ENCODE peak calls at places on chromosomes 13 and 19, in nine cellular contexts. One of them, this sample, is unnamed.

GRCh38 chr13:31310781-31311180 is 111.0 kb downstream of the B3GLCT start:
- DNase-seq in stomach: no peak
- DNase-seq in body of pancreas: peak; percentile 12
- DNase-seq in IMR-90: peak; percentile 1
- DNase-seq in breast epithelium: no peak
- DNase-seq in K562: no peak
- DNase-seq in heart left ventricle: peak; percentile 64
- DNase-seq in lower leg skin: no peak
- DNase-seq in tibial nerve: no peak
- DNase-seq in this sample: no peak

GRCh38 chr19:27580906-27581305 is 1632.0 kb downstream of the UQCRFS1 start:
- DNase-seq in stomach: no peak
- DNase-seq in body of pancreas: no peak
- DNase-seq in IMR-90: no peak
- DNase-seq in breast epithelium: no peak
- DNase-seq in K562: no peak
- DNase-seq in heart left ventricle: no peak
- DNase-seq in lower leg skin: no peak
- DNase-seq in tibial nerve: no peak
- DNase-seq in this sample: no peak

GRCh38 chr13:114096031-114096485 is 36.4 kb downstream of the RASA3 start:
- DNase-seq in stomach: no peak
- DNase-seq in body of pancreas: no peak
- DNase-seq in IMR-90: no peak
- DNase-seq in breast epithelium: peak; percentile 42
- DNase-seq in K562: no peak
- DNase-seq in heart left ventricle: no peak
- DNase-seq in lower leg skin: peak; percentile 79
- DNase-seq in tibial nerve: no peak
- DNase-seq in this sample: no peak

GRCh38 chr19:42531313-42531712 is 3.0 kb upstream of the CEACAM1 start:
- DNase-seq in stomach: no peak
- DNase-seq in body of pancreas: no peak
- DNase-seq in IMR-90: no peak
- DNase-seq in breast epithelium: no peak
- DNase-seq in K562: no peak
- DNase-seq in heart left ventricle: no peak
- DNase-seq in lower leg skin: peak; percentile 49
- DNase-seq in tibial nerve: no peak
- DNase-seq in this sample: no peak

GRCh38 chr13:21336609-21337008 is 122.5 kb downstream of the ZDHHC20 start:
- DNase-seq in stomach: no peak
- DNase-seq in body of pancreas: no peak
- DNase-seq in IMR-90: no peak
- DNase-seq in breast epithelium: no peak
- DNase-seq in K562: no peak
- DNase-seq in heart left ventricle: no peak
- DNase-seq in lower leg skin: peak; percentile 13
- DNase-seq in tibial nerve: no peak
- DNase-seq in this sample: no peak

GRCh38 chr19:45952691-45953505 is 20.8 kb downstream of the NOVA2 start:
- DNase-seq in stomach: peak; percentile 35
- DNase-seq in body of pancreas: peak; percentile 58
- DNase-seq in IMR-90: peak; percentile 42
- DNase-seq in breast epithelium: no peak
- DNase-seq in K562: peak; percentile 89
- DNase-seq in heart left ventricle: peak; percentile 42
- DNase-seq in lower leg skin: no peak
- DNase-seq in tibial nerve: no peak
- DNase-seq in this sample: peak; percentile 83

GRCh38 chr19:13692096-13692495 is 72.2 kb upstream of the MRI1 start:
- DNase-seq in stomach: no peak
- DNase-seq in body of pancreas: no peak
- DNase-seq in IMR-90: peak; percentile 60
- DNase-seq in breast epithelium: no peak
- DNase-seq in K562: no peak
- DNase-seq in heart left ventricle: no peak
- DNase-seq in lower leg skin: no peak
- DNase-seq in tibial nerve: no peak
- DNase-seq in this sample: no peak

GRCh38 chr19:49954933-49955332 is 6.0 kb downstream of the SIGLEC11 start:
- DNase-seq in stomach: peak; percentile 59
- DNase-seq in body of pancreas: peak; percentile 90
- DNase-seq in IMR-90: peak; percentile 16
- DNase-seq in breast epithelium: peak; percentile 27
- DNase-seq in K562: no peak
- DNase-seq in heart left ventricle: no peak
- DNase-seq in lower leg skin: no peak
- DNase-seq in tibial nerve: no peak
- DNase-seq in this sample: no peak

GRCh38 chr13:42992585-42993122 is 613 bp upstream of the EPSTI1 start:
- DNase-seq in stomach: no peak
- DNase-seq in body of pancreas: no peak
- DNase-seq in IMR-90: no peak
- DNase-seq in breast epithelium: no peak
- DNase-seq in K562: no peak
- DNase-seq in heart left ventricle: no peak
- DNase-seq in lower leg skin: no peak
- DNase-seq in tibial nerve: no peak
- DNase-seq in this sample: no peak

GRCh38 chr13:43935878-43936277 is 56.2 kb downstream of the LACC1 start:
- DNase-seq in stomach: no peak
- DNase-seq in body of pancreas: no peak
- DNase-seq in IMR-90: no peak
- DNase-seq in breast epithelium: no peak
- DNase-seq in K562: no peak
- DNase-seq in heart left ventricle: no peak
- DNase-seq in lower leg skin: no peak
- DNase-seq in tibial nerve: no peak
- DNase-seq in this sample: no peak

GRCh38 chr19:14363203-14364097 is 17.8 kb upstream of the ADGRE5 start:
- DNase-seq in stomach: peak; percentile 50
- DNase-seq in body of pancreas: peak; percentile 54
- DNase-seq in IMR-90: peak; percentile 42
- DNase-seq in breast epithelium: no peak
- DNase-seq in K562: peak; percentile 89
- DNase-seq in heart left ventricle: peak; percentile 89
- DNase-seq in lower leg skin: peak; percentile 94
- DNase-seq in tibial nerve: no peak
- DNase-seq in this sample: peak; percentile 90

GRCh38 chr19:51339313-51339686 is 2.6 kb downstream of the VSIG10L start:
- DNase-seq in stomach: no peak
- DNase-seq in body of pancreas: no peak
- DNase-seq in IMR-90: no peak
- DNase-seq in breast epithelium: no peak
- DNase-seq in K562: peak; percentile 35
- DNase-seq in heart left ventricle: no peak
- DNase-seq in lower leg skin: no peak
- DNase-seq in tibial nerve: no peak
- DNase-seq in this sample: no peak

GRCh38 chr19:51342631-51343569 is 961 bp upstream of the VSIG10L start:
- DNase-seq in stomach: no peak
- DNase-seq in body of pancreas: no peak
- DNase-seq in IMR-90: no peak
- DNase-seq in breast epithelium: no peak
- DNase-seq in K562: no peak
- DNase-seq in heart left ventricle: no peak
- DNase-seq in lower leg skin: no peak
- DNase-seq in tibial nerve: no peak
- DNase-seq in this sample: no peak

GRCh38 chr19:51341066-51341465 is 873 bp downstream of the VSIG10L start:
- DNase-seq in stomach: no peak
- DNase-seq in body of pancreas: no peak
- DNase-seq in IMR-90: no peak
- DNase-seq in breast epithelium: no peak
- DNase-seq in K562: no peak
- DNase-seq in heart left ventricle: no peak
- DNase-seq in lower leg skin: no peak
- DNase-seq in tibial nerve: no peak
- DNase-seq in this sample: no peak

GRCh38 chr19:51339687-51340656 is 2.0 kb downstream of the VSIG10L start:
- DNase-seq in stomach: peak; percentile 99
- DNase-seq in body of pancreas: peak; percentile 98
- DNase-seq in IMR-90: peak; percentile 95
- DNase-seq in breast epithelium: peak; percentile 99
- DNase-seq in K562: peak; percentile 97
- DNase-seq in heart left ventricle: peak; percentile 97
- DNase-seq in lower leg skin: peak; percentile 100
- DNase-seq in tibial nerve: peak; percentile 98
- DNase-seq in this sample: peak; percentile 94

GRCh38 chr19:51341976-51342580 is at the start of gene VSIG10L:
- DNase-seq in stomach: no peak
- DNase-seq in body of pancreas: no peak
- DNase-seq in IMR-90: no peak
- DNase-seq in breast epithelium: no peak
- DNase-seq in K562: no peak
- DNase-seq in heart left ventricle: no peak
- DNase-seq in lower leg skin: no peak
- DNase-seq in tibial nerve: no peak
- DNase-seq in this sample: no peak
- TF ChIP-seq POLR2A in stomach: no peak
- TF ChIP-seq POLR2A in body of pancreas: no peak
- TF ChIP-seq POLR2A in IMR-90: no peak
- TF ChIP-seq POLR2A in breast epithelium: no peak
- TF ChIP-seq POLR2A in K562: no peak
- TF ChIP-seq POLR2A in heart left ventricle: no peak
- TF ChIP-seq POLR2A in lower leg skin: no peak
- TF ChIP-seq POLR2A in tibial nerve: no peak
- TF ChIP-seq POLR2A in this sample: no peak

DNA sequence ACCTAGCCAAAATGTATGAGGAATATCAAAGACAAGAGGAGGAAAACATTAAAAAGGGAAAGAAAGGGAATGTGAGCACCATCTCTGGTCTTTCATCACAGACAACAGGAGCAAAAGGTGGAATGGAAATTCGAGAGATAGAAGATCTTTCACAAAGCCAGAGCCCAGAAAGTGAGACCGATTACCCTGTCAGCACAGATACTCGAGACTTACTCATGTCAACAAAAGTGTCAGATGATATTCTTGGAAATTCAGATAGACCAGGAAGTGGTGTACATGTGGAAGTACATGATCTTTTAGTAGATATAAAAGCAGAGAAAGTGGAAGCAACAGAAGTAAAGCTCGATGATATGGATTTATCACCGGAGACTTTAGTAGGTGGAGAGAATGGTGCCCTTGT is 217.0 kb downstream of the NBEA start:
- DNase-seq in stomach: no peak
- DNase-seq in body of pancreas: no peak
- DNase-seq in IMR-90: no peak
- DNase-seq in breast epithelium: no peak
- DNase-seq in K562: no peak
- DNase-seq in heart left ventricle: no peak
- DNase-seq in lower leg skin: no peak
- DNase-seq in tibial nerve: no peak
- DNase-seq in this sample: no peak
- TF ChIP-seq POLR2A in stomach: no peak
- TF ChIP-seq POLR2A in body of pancreas: no peak
- TF ChIP-seq POLR2A in IMR-90: no peak
- TF ChIP-seq POLR2A in breast epithelium: no peak
- TF ChIP-seq POLR2A in K562: no peak
- TF ChIP-seq POLR2A in heart left ventricle: no peak
- TF ChIP-seq POLR2A in lower leg skin: no peak
- TF ChIP-seq POLR2A in tibial nerve: no peak
- TF ChIP-seq POLR2A in this sample: no peak

GRCh38 chr19:12496480-12496879 is 11.9 kb upstream of the ZNF709 start:
- DNase-seq in stomach: no peak
- DNase-seq in body of pancreas: no peak
- DNase-seq in IMR-90: no peak
- DNase-seq in breast epithelium: no peak
- DNase-seq in K562: no peak
- DNase-seq in heart left ventricle: no peak
- DNase-seq in lower leg skin: peak; percentile 43
- DNase-seq in tibial nerve: no peak
- DNase-seq in this sample: no peak

GRCh38 chr19:12497032-12497431 is 12.4 kb upstream of the ZNF709 start:
- DNase-seq in stomach: no peak
- DNase-seq in body of pancreas: no peak
- DNase-seq in IMR-90: no peak
- DNase-seq in breast epithelium: no peak
- DNase-seq in K562: no peak
- DNase-seq in heart left ventricle: no peak
- DNase-seq in lower leg skin: peak; percentile 54
- DNase-seq in tibial nerve: no peak
- DNase-seq in this sample: no peak

GRCh38 chr19:12494260-12494860 is 9.7 kb upstream of the ZNF709 start:
- DNase-seq in stomach: no peak
- DNase-seq in body of pancreas: no peak
- DNase-seq in IMR-90: no peak
- DNase-seq in breast epithelium: no peak
- DNase-seq in K562: no peak
- DNase-seq in heart left ventricle: no peak
- DNase-seq in lower leg skin: peak; percentile 15
- DNase-seq in tibial nerve: no peak
- DNase-seq in this sample: no peak

GRCh38 chr19:12495002-12495802 is 10.6 kb upstream of the ZNF709 start:
- DNase-seq in stomach: peak; percentile 97
- DNase-seq in body of pancreas: peak; percentile 98
- DNase-seq in IMR-90: peak; percentile 79
- DNase-seq in breast epithelium: peak; percentile 97
- DNase-seq in K562: peak; percentile 76
- DNase-seq in heart left ventricle: peak; percentile 94
- DNase-seq in lower leg skin: peak; percentile 99
- DNase-seq in tibial nerve: peak; percentile 91
- DNase-seq in this sample: peak; percentile 97
- TF ChIP-seq POLR2A in stomach: peak; percentile 20
- TF ChIP-seq POLR2A in body of pancreas: peak; percentile 95
- TF ChIP-seq POLR2A in IMR-90: peak; percentile 51
- TF ChIP-seq POLR2A in breast epithelium: peak; percentile 65
- TF ChIP-seq POLR2A in K562: peak; percentile 69
- TF ChIP-seq POLR2A in heart left ventricle: no peak
- TF ChIP-seq POLR2A in lower leg skin: no peak
- TF ChIP-seq POLR2A in tibial nerve: peak; percentile 58
- TF ChIP-seq POLR2A in this sample: peak; percentile 60

DNA sequence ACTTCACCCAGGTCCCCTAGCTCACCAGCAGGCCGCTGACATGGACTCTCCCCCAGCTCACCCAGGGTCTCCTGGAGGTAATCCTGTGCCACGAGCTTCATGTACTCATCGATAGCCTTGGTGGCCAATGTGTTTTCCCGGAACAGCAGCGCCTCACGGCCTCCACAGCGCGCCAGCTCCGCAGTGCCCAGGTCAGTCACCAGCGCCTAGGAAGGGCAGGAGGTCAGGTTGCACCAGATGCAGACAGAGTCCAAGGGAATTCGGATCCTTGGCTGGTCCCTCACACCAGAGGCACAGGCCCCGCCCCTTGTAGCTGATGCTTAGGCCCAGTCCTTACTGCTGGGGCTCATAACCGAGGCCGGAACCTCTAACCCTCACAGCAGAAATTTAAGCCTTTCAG is 6.7 kb upstream of the WIZ start:
- DNase-seq in stomach: no peak
- DNase-seq in body of pancreas: no peak
- DNase-seq in IMR-90: no peak
- DNase-seq in breast epithelium: no peak
- DNase-seq in K562: no peak
- DNase-seq in heart left ventricle: no peak
- DNase-seq in lower leg skin: no peak
- DNase-seq in tibial nerve: no peak
- DNase-seq in this sample: no peak
- TF ChIP-seq POLR2A in stomach: no peak
- TF ChIP-seq POLR2A in body of pancreas: no peak
- TF ChIP-seq POLR2A in IMR-90: no peak
- TF ChIP-seq POLR2A in breast epithelium: no peak
- TF ChIP-seq POLR2A in K562: no peak
- TF ChIP-seq POLR2A in heart left ventricle: no peak
- TF ChIP-seq POLR2A in lower leg skin: no peak
- TF ChIP-seq POLR2A in tibial nerve: no peak
- TF ChIP-seq POLR2A in this sample: no peak

This sample was measured in NB4.